ENCODE peak calls at places on chromosomes 6 and 20, in eight cellular contexts. T is heart left ventricle; O is GM12865; L is stimulated activated CD4-positive, alpha-beta T cell treated with anti-CD3 and anti-CD28 coated beads, Interleukin-4, amount 100 ng/mL, for 4 hours; P is activated T-cell treated with anti-CD3 and anti-CD28 coated beads for 1 hour; M is pancreas; Z is CD8-positive, alpha-beta T cell; H is PC-9. G is an unnamed sample.

GRCh38 chr6:166386111-166386510 is 3.4 kb upstream of the MPC1 start:
- DNase-seq in P (no peak), M (no peak), H (no peak), O (no peak), L (no peak), Z (no peak), T (no peak), G (no peak)

GRCh38 chr6:42899871-42900270 is 16.0 kb upstream of the PTCRA start:
- DNase-seq in Z (no peak), O (no peak), P (no peak), L (no peak), M (no peak), H (no peak), T (peak; percentile 13), G (no peak)

GRCh38 chr6:16514249-16514648 is 247.0 kb downstream of the ATXN1 start:
- DNase-seq in L (peak; percentile 32), H (no peak), O (peak; percentile 60), P (no peak), M (no peak), T (no peak), Z (no peak), G (peak; percentile 28)

GRCh38 chr6:130118236-130118635 is 99.9 kb downstream of the L3MBTL3 start:
- DNase-seq in H (no peak), Z (no peak), P (no peak), O (no peak), L (no peak), M (no peak), T (no peak), G (no peak)

GRCh38 chr6:68637782-68638181 is 2.7 kb downstream of the ADGRB3 start:
- DNase-seq in M (no peak), O (no peak), Z (no peak), H (no peak), P (no peak), T (no peak), L (no peak), G (no peak)

GRCh38 chr6:164928366-164929154 is 380.8 kb downstream of the C6orf118 start:
- DNase-seq in Z (no peak), O (no peak), H (no peak), L (no peak), P (no peak), T (no peak), M (no peak), G (no peak)

GRCh38 chr6:7725412-7725811 is 487 bp upstream of the BMP6 start:
- DNase-seq in P (no peak), L (no peak), H (no peak), Z (no peak), O (no peak), M (no peak), T (no peak), G (no peak)

GRCh38 chr6:17879224-17879623 is 108.2 kb downstream of the KIF13A start:
- DNase-seq in M (no peak), H (no peak), O (no peak), P (no peak), L (no peak), Z (no peak), T (no peak), G (no peak)

GRCh38 chr6:3949531-3949930 is 100.4 kb downstream of the FAM50B start:
- DNase-seq in O (no peak), M (no peak), Z (no peak), L (no peak), H (no peak), P (no peak), T (no peak), G (no peak)

GRCh38 chr20:36105731-36106226 is 48.8 kb upstream of the EPB41L1 start:
- DNase-seq in H (no peak), Z (no peak), P (no peak), L (no peak), O (no peak), T (no peak), M (peak; percentile 95), G (no peak)

GRCh38 chr6:84618046-84618752 is 146.2 kb downstream of the TBX18 start:
- DNase-seq in T (no peak), O (no peak), P (no peak), Z (no peak), M (no peak), H (no peak), L (no peak), G (no peak)

GRCh38 chr6:84458271-84458670 is 230.8 kb upstream of the CEP162 start:
- DNase-seq in H (no peak), M (no peak), Z (no peak), P (no peak), O (no peak), L (no peak), T (no peak), G (no peak)

GRCh38 chr6:111958534-111958933 is 85.3 kb upstream of the FYN start:
- DNase-seq in H (no peak), O (peak; percentile 55), P (no peak), M (no peak), Z (no peak), L (no peak), T (no peak), G (no peak)

GRCh38 chr6:144447487-144447886 is 162.4 kb downstream of the UTRN start:
- DNase-seq in M (no peak), T (no peak), P (no peak), L (no peak), Z (no peak), O (no peak), H (no peak), G (no peak)

GRCh38 chr6:161226005-161226964 is 47.6 kb downstream of the AGPAT4 start:
- DNase-seq in P (no peak), H (no peak), Z (peak; percentile 10), M (no peak), L (no peak), T (no peak), O (peak; percentile 42), G (no peak)

GRCh38 chr6:149852180-149852579 is 12.0 kb downstream of the LRP11 start:
- DNase-seq in O (peak; percentile 46), P (no peak), Z (no peak), T (no peak), L (no peak), M (no peak), H (peak; percentile 80), G (no peak)

GRCh38 chr6:35302604-35303218 is 5.1 kb downstream of the DEF6 start:
- DNase-seq in P (peak; percentile 75), H (peak; percentile 74), T (peak; percentile 50), L (peak; percentile 89), M (no peak), Z (peak; percentile 83), O (peak; percentile 86), G (no peak)

GRCh38 chr6:136956590-136957573 is 34.8 kb downstream of the SLC35D3 start:
- DNase-seq in M (no peak), H (no peak), L (no peak), P (no peak), O (no peak), T (no peak), Z (no peak), G (no peak)